ENCODE peak calls at places on chromosomes 16 and 17, in eight cellular contexts. V is midbrain; T is SHP77; Y is stimulated activated CD8-positive, alpha-beta memory T cell treated with anti-CD3 and anti-CD28 coated beads, Interleukin-7, amount 100 ng/mL, for 1 hour; E is left ventricle myocardium inferior; K is ACHN; F is NCI-H1048; H is NCI-H774. M is an unnamed sample.

GRCh38 chr16:88318521-88318920 is 64.2 kb upstream of the ZNF469 start:
- DNase-seq in V (no peak), T (no peak), Y (no peak), E (no peak), K (no peak), F (no peak), H (no peak), M (no peak)

GRCh38 chr17:6940186-6940649 is 55.6 kb upstream of the ALOX12 start:
- DNase-seq in V (peak), T (no peak), Y (no peak), E (no peak), K (no peak), F (no peak), H (no peak), M (no peak)

GRCh38 chr17:82006468-82007227 is 16.0 kb downstream of the CENPX start:
- DNase-seq in V (peak), T (no peak), Y (no peak), E (no peak), K (peak), F (no peak), H (no peak), M (no peak)

GRCh38 chr17:69796093-69796492 is 278.9 kb upstream of the KCNJ16 start:
- DNase-seq in V (no peak), T (no peak), Y (no peak), E (no peak), K (no peak), F (no peak), H (no peak), M (no peak)

GRCh38 chr17:65530158-65530984 is 31.1 kb downstream of the AXIN2 start:
- DNase-seq in V (peak), T (no peak), Y (no peak), E (no peak), K (no peak), F (no peak), H (no peak), M (no peak)

GRCh38 chr17:38583833-38584349 is 21.9 kb downstream of the SRCIN1 start:
- DNase-seq in V (no peak), T (no peak), Y (no peak), E (no peak), K (no peak), F (no peak), H (no peak), M (no peak)

GRCh38 chr16:83258366-83258765 is 549.4 kb upstream of the HSBP1 start:
- DNase-seq in V (no peak), T (no peak), Y (no peak), E (no peak), K (no peak), F (no peak), H (no peak), M (no peak)

GRCh38 chr16:20084624-20085226 is 11.0 kb upstream of the GPR139 start:
- DNase-seq in V (no peak), T (no peak), Y (no peak), E (no peak), K (no peak), F (no peak), H (no peak), M (no peak)

M was measured in NCI-H1105 treated with DMSO at 0.1 percent for 48 hours.